ENCODE peak calls at places on chromosomes 7 and 10, in five cellular contexts. One of them, this sample, is unnamed.

GRCh38 chr10:79260803-79261740 is 86.2 kb upstream of the PPIF start:
- DNase-seq in AG08395: peak
- DNase-seq in GM23248: no peak
- DNase-seq in aorta: no peak
- DNase-seq in upper lobe of left lung: peak
- DNase-seq in this sample: no peak

GRCh38 chr7:91519241-91520200 is 255.3 kb downstream of the FZD1 start:
- DNase-seq in AG08395: no peak
- DNase-seq in aorta: no peak
- DNase-seq in upper lobe of left lung: no peak
- DNase-seq in GM23248: no peak
- DNase-seq in this sample: peak

GRCh38 chr10:87544750-87545149 is 40.1 kb downstream of the MINPP1 start:
- DNase-seq in GM23248: peak
- DNase-seq in upper lobe of left lung: no peak
- DNase-seq in AG08395: peak
- DNase-seq in aorta: no peak
- DNase-seq in this sample: no peak

GRCh38 chr7:7176421-7177043 is 5.8 kb upstream of the C1GALT1 start:
- DNase-seq in GM23248: peak
- DNase-seq in upper lobe of left lung: no peak
- DNase-seq in aorta: no peak
- DNase-seq in AG08395: peak
- DNase-seq in this sample: peak

GRCh38 chr10:21317902-21318301 is 207.6 kb downstream of the SKIDA1 start:
- DNase-seq in GM23248: peak
- DNase-seq in AG08395: no peak
- DNase-seq in upper lobe of left lung: no peak
- DNase-seq in aorta: no peak
- DNase-seq in this sample: peak

GRCh38 chr10:43199684-43200537 is 61.7 kb downstream of the CSGALNACT2 start:
- DNase-seq in AG08395: no peak
- DNase-seq in aorta: no peak
- DNase-seq in upper lobe of left lung: peak
- DNase-seq in GM23248: no peak
- DNase-seq in this sample: peak

GRCh38 chr7:149070372-149071140 is 20.0 kb downstream of the ZNF786 start:
- DNase-seq in AG08395: no peak
- DNase-seq in upper lobe of left lung: peak
- DNase-seq in GM23248: no peak
- DNase-seq in aorta: no peak
- DNase-seq in this sample: peak

GRCh38 chr10:80188713-80189112 is 16.6 kb downstream of the ANXA11 start:
- DNase-seq in aorta: peak
- DNase-seq in upper lobe of left lung: no peak
- DNase-seq in AG08395: no peak
- DNase-seq in GM23248: no peak
- DNase-seq in this sample: no peak

GRCh38 chr7:95811846-95812445 is 39.6 kb downstream of the DYNC1I1 start:
- DNase-seq in GM23248: peak
- DNase-seq in aorta: no peak
- DNase-seq in AG08395: no peak
- DNase-seq in upper lobe of left lung: no peak
- DNase-seq in this sample: no peak

GRCh38 chr10:115118346-115118745 is 25.2 kb downstream of the ATRNL1 start:
- DNase-seq in upper lobe of left lung: no peak
- DNase-seq in AG08395: no peak
- DNase-seq in aorta: no peak
- DNase-seq in GM23248: no peak
- DNase-seq in this sample: no peak

GRCh38 chr10:70498970-70499828 is 20.6 kb downstream of the PALD1 start:
- DNase-seq in GM23248: no peak
- DNase-seq in AG08395: no peak
- DNase-seq in upper lobe of left lung: peak
- DNase-seq in aorta: no peak
- DNase-seq in this sample: no peak

GRCh38 chr10:43024524-43024923 is 52.3 kb upstream of the RET start:
- DNase-seq in upper lobe of left lung: no peak
- DNase-seq in AG08395: no peak
- DNase-seq in GM23248: no peak
- DNase-seq in aorta: no peak
- DNase-seq in this sample: peak

GRCh38 chr7:32062150-32062549 is 8.1 kb downstream of the PDE1C start:
- DNase-seq in AG08395: peak
- DNase-seq in upper lobe of left lung: no peak
- DNase-seq in GM23248: peak
- DNase-seq in aorta: peak
- DNase-seq in this sample: no peak

GRCh38 chr7:110090113-110090820 is 1000.7 kb upstream of the LRRN3 start:
- DNase-seq in GM23248: peak
- DNase-seq in upper lobe of left lung: no peak
- DNase-seq in AG08395: no peak
- DNase-seq in aorta: no peak
- DNase-seq in this sample: no peak

GRCh38 chr7:74476546-74477095 is 22.9 kb downstream of the GTF2IRD1 start:
- DNase-seq in aorta: no peak
- DNase-seq in GM23248: no peak
- DNase-seq in upper lobe of left lung: no peak
- DNase-seq in AG08395: no peak
- DNase-seq in this sample: no peak

GRCh38 chr7:156820445-156821063 is 72.4 kb downstream of the LMBR1 start:
- DNase-seq in AG08395: no peak
- DNase-seq in GM23248: peak
- DNase-seq in aorta: no peak
- DNase-seq in upper lobe of left lung: peak
- DNase-seq in this sample: no peak

GRCh38 chr7:111424768-111425167 is 137.5 kb downstream of the IMMP2L start:
- DNase-seq in AG08395: peak
- DNase-seq in upper lobe of left lung: no peak
- DNase-seq in aorta: no peak
- DNase-seq in GM23248: peak
- DNase-seq in this sample: no peak

This sample was measured in osteoblast.